ENCODE peak calls at places on chromosomes 5 and 9, in five cellular contexts. One of them, this sample, is unnamed.

GRCh38 chr5:83428126-83428525 is 43.4 kb upstream of the VCAN start:
- DNase-seq in Jurkat, Clone E6-1: no peak
- DNase-seq in mammary epithelial cell: no peak
- DNase-seq in choroid plexus epithelial cell: peak; percentile 65
- DNase-seq in astrocyte of the spinal cord: peak; percentile 7
- DNase-seq in this sample: no peak

GRCh38 chr5:61924251-61924650 is 381.8 kb upstream of the KIF2A start:
- DNase-seq in mammary epithelial cell: no peak
- DNase-seq in choroid plexus epithelial cell: no peak
- DNase-seq in astrocyte of the spinal cord: no peak
- DNase-seq in Jurkat, Clone E6-1: no peak
- DNase-seq in this sample: no peak

GRCh38 chr9:114606068-114606467 is 5.0 kb upstream of the TMEM268 start:
- DNase-seq in astrocyte of the spinal cord: no peak
- DNase-seq in choroid plexus epithelial cell: peak; percentile 44
- DNase-seq in Jurkat, Clone E6-1: no peak
- DNase-seq in mammary epithelial cell: no peak
- DNase-seq in this sample: no peak

GRCh38 chr5:21164425-21164824 is 1176.4 kb upstream of the CDH18 start:
- DNase-seq in mammary epithelial cell: no peak
- DNase-seq in Jurkat, Clone E6-1: no peak
- DNase-seq in choroid plexus epithelial cell: no peak
- DNase-seq in astrocyte of the spinal cord: no peak
- DNase-seq in this sample: no peak

GRCh38 chr5:121171834-121172233 is 679.8 kb upstream of the FTMT start:
- DNase-seq in choroid plexus epithelial cell: peak; percentile 6
- DNase-seq in mammary epithelial cell: no peak
- DNase-seq in Jurkat, Clone E6-1: no peak
- DNase-seq in astrocyte of the spinal cord: no peak
- DNase-seq in this sample: peak; percentile 16

GRCh38 chr9:36840895-36841536 is 193.1 kb downstream of the PAX5 start:
- DNase-seq in choroid plexus epithelial cell: no peak
- DNase-seq in mammary epithelial cell: no peak
- DNase-seq in astrocyte of the spinal cord: no peak
- DNase-seq in Jurkat, Clone E6-1: no peak
- DNase-seq in this sample: no peak

GRCh38 chr9:96620832-96621269 is 1.2 kb upstream of the CDC14B start:
- DNase-seq in Jurkat, Clone E6-1: no peak
- DNase-seq in choroid plexus epithelial cell: peak; percentile 56
- DNase-seq in astrocyte of the spinal cord: no peak
- DNase-seq in mammary epithelial cell: no peak
- DNase-seq in this sample: no peak

GRCh38 chr9:1978941-1979340 is 36.2 kb upstream of the SMARCA2 start:
- DNase-seq in mammary epithelial cell: peak; percentile 44
- DNase-seq in Jurkat, Clone E6-1: no peak
- DNase-seq in astrocyte of the spinal cord: no peak
- DNase-seq in choroid plexus epithelial cell: peak; percentile 2
- DNase-seq in this sample: peak; percentile 81

GRCh38 chr5:123807177-123807900 is 295.4 kb downstream of the CSNK1G3 start:
- DNase-seq in mammary epithelial cell: no peak
- DNase-seq in astrocyte of the spinal cord: no peak
- DNase-seq in Jurkat, Clone E6-1: no peak
- DNase-seq in choroid plexus epithelial cell: no peak
- DNase-seq in this sample: no peak

GRCh38 chr9:93467062-93467416 is 13.7 kb upstream of the FAM120AOS start:
- DNase-seq in astrocyte of the spinal cord: no peak
- DNase-seq in Jurkat, Clone E6-1: no peak
- DNase-seq in choroid plexus epithelial cell: no peak
- DNase-seq in mammary epithelial cell: peak; percentile 42
- DNase-seq in this sample: no peak

GRCh38 chr9:71518045-71518888 is 250.0 kb downstream of the CEMIP2 start:
- DNase-seq in mammary epithelial cell: no peak
- DNase-seq in astrocyte of the spinal cord: no peak
- DNase-seq in choroid plexus epithelial cell: peak; percentile 2
- DNase-seq in Jurkat, Clone E6-1: no peak
- DNase-seq in this sample: peak; percentile 50

GRCh38 chr9:93132287-93132927 is 1.6 kb downstream of the NINJ1 start:
- DNase-seq in choroid plexus epithelial cell: peak; percentile 51
- DNase-seq in astrocyte of the spinal cord: peak; percentile 35
- DNase-seq in Jurkat, Clone E6-1: no peak
- DNase-seq in mammary epithelial cell: peak; percentile 59
- DNase-seq in this sample: peak; percentile 52

GRCh38 chr5:150562832-150563231 is 54.9 kb downstream of the NDST1 start:
- DNase-seq in choroid plexus epithelial cell: peak; percentile 79
- DNase-seq in mammary epithelial cell: peak; percentile 54
- DNase-seq in astrocyte of the spinal cord: peak; percentile 67
- DNase-seq in Jurkat, Clone E6-1: peak; percentile 58
- DNase-seq in this sample: peak; percentile 74

GRCh38 chr5:178353461-178353860 is 120.9 kb upstream of the PHYKPL start:
- DNase-seq in mammary epithelial cell: no peak
- DNase-seq in astrocyte of the spinal cord: no peak
- DNase-seq in Jurkat, Clone E6-1: no peak
- DNase-seq in choroid plexus epithelial cell: no peak
- DNase-seq in this sample: no peak

GRCh38 chr5:57779383-57780223 is 297.0 kb upstream of the ACTBL2 start:
- DNase-seq in Jurkat, Clone E6-1: peak; percentile 21
- DNase-seq in choroid plexus epithelial cell: peak; percentile 89
- DNase-seq in mammary epithelial cell: peak; percentile 69
- DNase-seq in astrocyte of the spinal cord: peak; percentile 88
- DNase-seq in this sample: peak; percentile 73

GRCh38 chr5:155148694-155149093 is 135.1 kb downstream of the KIF4B start:
- DNase-seq in mammary epithelial cell: no peak
- DNase-seq in choroid plexus epithelial cell: no peak
- DNase-seq in Jurkat, Clone E6-1: no peak
- DNase-seq in astrocyte of the spinal cord: no peak
- DNase-seq in this sample: no peak

GRCh38 chr5:174047472-174047871 is 2.0 kb downstream of the NSG2 start:
- DNase-seq in Jurkat, Clone E6-1: no peak
- DNase-seq in astrocyte of the spinal cord: no peak
- DNase-seq in choroid plexus epithelial cell: no peak
- DNase-seq in mammary epithelial cell: no peak
- DNase-seq in this sample: no peak

GRCh38 chr5:151264113-151264512 is 11.1 kb downstream of the GM2A start:
- DNase-seq in mammary epithelial cell: peak; percentile 88
- DNase-seq in Jurkat, Clone E6-1: no peak
- DNase-seq in astrocyte of the spinal cord: peak; percentile 27
- DNase-seq in choroid plexus epithelial cell: peak; percentile 28
- DNase-seq in this sample: peak; percentile 75

GRCh38 chr5:62199792-62200716 is 106.0 kb upstream of the KIF2A start:
- DNase-seq in mammary epithelial cell: no peak
- DNase-seq in choroid plexus epithelial cell: no peak
- DNase-seq in astrocyte of the spinal cord: no peak
- DNase-seq in Jurkat, Clone E6-1: peak; percentile 17
- DNase-seq in this sample: no peak

GRCh38 chr5:103894882-103895281 is 332.3 kb upstream of the NUDT12 start:
- DNase-seq in Jurkat, Clone E6-1: no peak
- DNase-seq in mammary epithelial cell: no peak
- DNase-seq in choroid plexus epithelial cell: peak; percentile 11
- DNase-seq in astrocyte of the spinal cord: peak; percentile 3
- DNase-seq in this sample: peak; percentile 2

GRCh38 chr5:1476181-1476966 is 31.1 kb upstream of the SLC6A3 start:
- DNase-seq in choroid plexus epithelial cell: no peak
- DNase-seq in mammary epithelial cell: no peak
- DNase-seq in astrocyte of the spinal cord: no peak
- DNase-seq in Jurkat, Clone E6-1: no peak
- DNase-seq in this sample: no peak

GRCh38 chr5:39197556-39197955 is 21.8 kb downstream of the FYB1 start:
- DNase-seq in Jurkat, Clone E6-1: peak; percentile 81
- DNase-seq in mammary epithelial cell: no peak
- DNase-seq in astrocyte of the spinal cord: no peak
- DNase-seq in choroid plexus epithelial cell: no peak
- DNase-seq in this sample: no peak

GRCh38 chr5:39195198-39195826 is 24.1 kb downstream of the FYB1 start:
- DNase-seq in choroid plexus epithelial cell: no peak
- DNase-seq in astrocyte of the spinal cord: no peak
- DNase-seq in mammary epithelial cell: no peak
- DNase-seq in Jurkat, Clone E6-1: no peak
- DNase-seq in this sample: no peak

GRCh38 chr5:39193553-39194465 is 25.6 kb downstream of the FYB1 start:
- DNase-seq in astrocyte of the spinal cord: no peak
- DNase-seq in Jurkat, Clone E6-1: no peak
- DNase-seq in choroid plexus epithelial cell: no peak
- DNase-seq in mammary epithelial cell: no peak
- DNase-seq in this sample: no peak

GRCh38 chr5:39192449-39193160 is 26.8 kb downstream of the FYB1 start:
- DNase-seq in choroid plexus epithelial cell: no peak
- DNase-seq in mammary epithelial cell: no peak
- DNase-seq in astrocyte of the spinal cord: no peak
- DNase-seq in Jurkat, Clone E6-1: no peak
- DNase-seq in this sample: no peak

DNA sequence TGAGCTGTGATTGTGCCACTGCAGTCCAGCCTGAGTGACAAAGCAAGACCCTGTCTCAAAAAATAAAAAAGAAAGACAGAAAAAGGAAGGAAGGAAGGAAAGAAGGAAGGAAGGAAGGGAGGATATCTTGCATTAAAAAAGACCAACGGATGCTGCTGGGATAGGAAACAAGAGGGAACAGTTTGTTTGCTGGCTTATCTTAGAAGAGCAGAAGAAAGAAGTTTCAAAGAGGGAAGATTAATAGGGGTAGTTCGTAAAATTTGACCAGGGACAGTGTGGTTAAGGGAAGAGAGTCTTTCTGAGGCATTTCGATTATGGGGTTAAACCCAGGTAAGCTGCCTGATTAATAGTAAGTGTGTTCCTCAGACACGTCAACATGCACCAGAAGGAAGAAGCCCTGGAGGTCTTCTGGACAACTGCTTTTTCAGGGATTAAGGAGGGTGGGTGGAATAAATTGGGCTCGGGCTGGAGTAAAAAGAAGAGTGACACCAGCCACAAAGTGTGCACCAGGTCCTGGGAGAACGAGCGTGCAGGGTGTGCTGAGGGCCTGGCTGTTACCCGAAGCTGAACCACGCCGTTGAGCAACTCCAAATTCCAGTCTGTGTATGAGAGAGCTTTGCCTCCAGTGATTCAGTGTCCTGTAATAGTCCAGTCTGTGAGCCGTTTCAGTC is 24.8 kb downstream of the FYB1 start:
- DNase-seq in mammary epithelial cell: peak; percentile 96
- DNase-seq in astrocyte of the spinal cord: peak; percentile 19
- DNase-seq in choroid plexus epithelial cell: peak; percentile 97
- DNase-seq in Jurkat, Clone E6-1: no peak
- DNase-seq in this sample: peak; percentile 73
- H3K4me3 ChIP-seq in mammary epithelial cell: no peak overlapping the region
- H3K4me3 ChIP-seq in astrocyte of the spinal cord: no peak overlapping the region
- H3K4me3 ChIP-seq in choroid plexus epithelial cell: no peak overlapping the region
- H3K4me3 ChIP-seq in Jurkat, Clone E6-1: peak overlapping the region; percentile 32
- H3K4me3 ChIP-seq in this sample: no peak overlapping the region

GRCh38 chr9:137048655-137049543 is 2.9 kb upstream of the NPDC1 start:
- DNase-seq in astrocyte of the spinal cord: no peak
- DNase-seq in mammary epithelial cell: no peak
- DNase-seq in Jurkat, Clone E6-1: no peak
- DNase-seq in choroid plexus epithelial cell: no peak
- DNase-seq in this sample: no peak
- H3K4me3 ChIP-seq in astrocyte of the spinal cord: no peak overlapping the region
- H3K4me3 ChIP-seq in mammary epithelial cell: no peak overlapping the region
- H3K4me3 ChIP-seq in Jurkat, Clone E6-1: no peak overlapping the region
- H3K4me3 ChIP-seq in choroid plexus epithelial cell: no peak overlapping the region
- H3K4me3 ChIP-seq in this sample: no peak overlapping the region

GRCh38 chr5:41213340-41213739 is at the start of gene C6:
- DNase-seq in choroid plexus epithelial cell: peak; percentile 49
- DNase-seq in mammary epithelial cell: no peak
- DNase-seq in astrocyte of the spinal cord: no peak
- DNase-seq in Jurkat, Clone E6-1: no peak
- DNase-seq in this sample: no peak
- H3K4me3 ChIP-seq in choroid plexus epithelial cell: no peak within 1 kb of the TSS
- H3K4me3 ChIP-seq in mammary epithelial cell: no peak within 1 kb of the TSS
- H3K4me3 ChIP-seq in astrocyte of the spinal cord: no peak within 1 kb of the TSS
- H3K4me3 ChIP-seq in Jurkat, Clone E6-1: no peak within 1 kb of the TSS
- H3K4me3 ChIP-seq in this sample: no peak within 1 kb of the TSS

DNA sequence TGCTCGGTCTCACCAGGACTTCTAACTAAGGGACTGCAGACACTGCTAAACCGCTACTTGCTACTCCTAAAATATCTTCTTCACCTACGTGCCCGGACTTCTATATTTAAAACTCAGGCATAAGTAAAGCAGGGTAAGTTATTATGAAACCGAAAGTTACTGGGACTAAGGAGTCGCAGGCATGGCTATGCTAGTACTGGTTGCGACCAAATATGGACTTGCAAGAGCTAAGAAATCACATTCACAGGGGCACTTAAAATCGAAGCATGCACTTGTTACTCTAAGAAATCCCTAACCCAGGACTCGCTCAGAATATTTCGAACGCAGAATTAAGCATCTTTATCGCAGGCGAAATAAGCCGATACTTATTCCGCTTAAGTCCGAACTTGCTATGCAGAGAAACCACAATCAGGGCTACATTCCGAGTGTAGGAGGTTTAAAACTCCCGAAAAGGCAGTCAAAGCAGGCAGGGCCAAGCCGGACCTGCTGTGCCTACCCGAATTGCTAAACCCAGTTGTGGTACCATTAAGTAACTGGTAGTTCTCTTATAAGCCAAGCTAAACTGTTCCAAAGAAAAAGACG is 2.1 kb downstream of the ANXA2R start:
- DNase-seq in mammary epithelial cell: peak; percentile 55
- DNase-seq in astrocyte of the spinal cord: peak; percentile 94
- DNase-seq in Jurkat, Clone E6-1: peak; percentile 88
- DNase-seq in choroid plexus epithelial cell: peak; percentile 90
- DNase-seq in this sample: peak; percentile 54
- H3K4me3 ChIP-seq in mammary epithelial cell: peak overlapping the region; percentile 55
- H3K4me3 ChIP-seq in astrocyte of the spinal cord: peak overlapping the region; percentile 35
- H3K4me3 ChIP-seq in Jurkat, Clone E6-1: peak overlapping the region; percentile 85
- H3K4me3 ChIP-seq in choroid plexus epithelial cell: peak overlapping the region; percentile 56
- H3K4me3 ChIP-seq in this sample: peak overlapping the region; percentile 6

GRCh38 chr5:142864293-142865260 is 94.4 kb downstream of the ARHGAP26 start:
- DNase-seq in choroid plexus epithelial cell: no peak
- DNase-seq in mammary epithelial cell: no peak
- DNase-seq in astrocyte of the spinal cord: no peak
- DNase-seq in Jurkat, Clone E6-1: peak; percentile 8
- DNase-seq in this sample: no peak
- H3K4me3 ChIP-seq in choroid plexus epithelial cell: no peak overlapping the region
- H3K4me3 ChIP-seq in mammary epithelial cell: no peak overlapping the region
- H3K4me3 ChIP-seq in astrocyte of the spinal cord: no peak overlapping the region
- H3K4me3 ChIP-seq in Jurkat, Clone E6-1: no peak overlapping the region
- H3K4me3 ChIP-seq in this sample: no peak overlapping the region

This sample was measured in fibroblast of mammary gland.